ENCODE peak calls at places on chromosomes 5 and 9, in ten cellular contexts. T, R, D, Y, N, E, V, J, I and O are unnamed samples.
A peak's percentile ranks its signal among the peaks of the same experiment; 100 is the strongest.

GRCh38 chr9:104872959-104873850 is 54.8 kb downstream of the ABCA1 start:
- DNase-seq in T (peak; percentile 28), R (no peak), D (peak; percentile 48), Y (no peak), N (peak; percentile 85), E (no peak), V (peak; percentile 95), J (peak; percentile 22), I (no peak), O (peak; percentile 13)

GRCh38 chr5:142686968-142687367 is 1.1 kb upstream of the FGF1 start:
- DNase-seq in T (no peak), R (no peak), D (no peak), Y (no peak), N (no peak), E (no peak), V (no peak), J (no peak), I (no peak), O (no peak)

GRCh38 chr5:87524217-87524616 is 111.5 kb upstream of the CCNH start:
- DNase-seq in T (no peak), R (no peak), D (no peak), Y (no peak), N (no peak), E (no peak), V (no peak), J (no peak), I (no peak), O (no peak)

GRCh38 chr9:36486933-36487481 is 85.7 kb upstream of the MELK start:
- DNase-seq in T (peak; percentile 51), R (peak; percentile 19), D (no peak), Y (no peak), N (peak; percentile 76), E (no peak), V (no peak), J (peak; percentile 77), I (peak; percentile 82), O (peak; percentile 60)

GRCh38 chr9:93086445-93087224 is 9.4 kb upstream of the CARD19 start:
- DNase-seq in T (no peak), R (no peak), D (no peak), Y (no peak), N (peak; percentile 44), E (no peak), V (no peak), J (no peak), I (peak; percentile 16), O (no peak)

GRCh38 chr5:16178745-16179372 is 732 bp downstream of the MARCHF11 start:
- DNase-seq in T (peak; percentile 44), R (peak; percentile 24), D (no peak), Y (no peak), N (no peak), E (no peak), V (no peak), J (peak; percentile 73), I (no peak), O (peak; percentile 95)

GRCh38 chr9:128025756-128026155 is 41.4 kb downstream of the NAIF1 start:
- DNase-seq in T (no peak), R (no peak), D (no peak), Y (no peak), N (no peak), E (no peak), V (no peak), J (no peak), I (no peak), O (no peak)

GRCh38 chr9:130241198-130241535 is 24.4 kb upstream of the HMCN2 start:
- DNase-seq in T (no peak), R (no peak), D (no peak), Y (no peak), N (peak; percentile 59), E (no peak), V (no peak), J (no peak), I (no peak), O (no peak)

GRCh38 chr5:5711112-5711511 is 288.6 kb downstream of the ICE1 start:
- DNase-seq in T (no peak), R (no peak), D (no peak), Y (no peak), N (no peak), E (no peak), V (peak; percentile 12), J (peak; percentile 64), I (no peak), O (no peak)

GRCh38 chr5:74272019-74272775 is 368.3 kb downstream of the ENC1 start:
- DNase-seq in T (no peak), R (no peak), D (no peak), Y (no peak), N (no peak), E (no peak), V (peak; percentile 60), J (no peak), I (no peak), O (peak; percentile 80)

GRCh38 chr5:74279244-74279643 is 361.3 kb downstream of the ENC1 start:
- DNase-seq in T (no peak), R (no peak), D (no peak), Y (no peak), N (no peak), E (no peak), V (peak; percentile 24), J (no peak), I (no peak), O (no peak)

GRCh38 chr5:74272831-74273545 is 367.5 kb downstream of the ENC1 start:
- DNase-seq in T (no peak), R (no peak), D (no peak), Y (no peak), N (no peak), E (no peak), V (peak; percentile 86), J (no peak), I (no peak), O (no peak)

GRCh38 chr5:74281191-74281590 is 359.3 kb downstream of the ENC1 start:
- DNase-seq in T (no peak), R (no peak), D (no peak), Y (no peak), N (no peak), E (no peak), V (peak; percentile 57), J (no peak), I (no peak), O (no peak)

DNA sequence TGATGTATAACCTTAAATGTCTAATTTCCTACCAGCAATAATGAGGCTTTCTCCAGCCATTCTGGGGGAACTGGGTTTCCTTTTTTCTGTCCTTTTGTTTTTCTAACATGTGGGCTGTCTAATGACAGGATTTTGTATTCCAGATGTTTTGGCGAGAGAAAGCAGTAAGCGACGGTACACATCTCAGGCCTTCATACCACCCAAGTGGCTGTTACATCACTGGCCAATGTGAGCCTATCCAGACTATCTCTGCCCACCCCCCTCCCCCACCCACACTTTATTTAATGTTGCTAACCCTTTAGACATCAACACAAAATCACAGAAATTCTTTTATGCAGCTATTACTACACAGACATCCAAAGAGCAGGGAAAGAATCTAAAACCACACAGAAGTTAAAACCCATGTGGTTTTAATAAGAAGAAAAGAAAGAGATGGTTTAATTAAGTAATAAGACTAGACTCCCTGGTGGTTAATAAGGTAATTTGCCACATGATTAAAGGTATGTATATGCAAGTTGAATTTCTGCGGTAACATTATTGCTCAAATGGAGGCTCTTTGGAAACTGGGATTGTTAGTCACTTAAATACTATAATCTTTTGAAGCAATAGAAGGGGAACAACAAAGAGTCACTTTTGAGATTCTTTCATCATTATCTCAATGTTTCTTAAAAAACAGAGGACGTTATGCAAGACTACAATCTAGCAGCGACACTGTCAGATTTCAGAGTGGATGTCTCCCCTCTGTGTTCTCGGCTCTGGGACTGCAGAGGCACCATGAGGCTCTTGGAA is 365.1 kb downstream of the ENC1 start:
- DNase-seq in T (no peak), R (no peak), D (no peak), Y (no peak), N (no peak), E (no peak), V (peak; percentile 74), J (no peak), I (no peak), O (no peak)
- TF ChIP-seq POLR2AphosphoS5 in T (no peak), R (no peak), D (no peak), Y (no peak), N (no peak), E (no peak), V (no peak), J (no peak), I (no peak), O (no peak)

GRCh38 chr9:86304236-86304730 is 21.9 kb upstream of the ISCA1 start:
- DNase-seq in T (no peak), R (no peak), D (no peak), Y (no peak), N (no peak), E (no peak), V (no peak), J (no peak), I (no peak), O (no peak)
- H3K36me3 ChIP-seq in T (no peaks in the 10 kb centered on the region), R (peaks cover 19% of the 10 kb centered on the region), D (peaks cover 21% of the 10 kb centered on the region), Y (peaks cover 51% of the 10 kb centered on the region), N (peaks cover 48% of the 10 kb centered on the region), E (peaks cover 39% of the 10 kb centered on the region), V (peaks cover 100% of the 10 kb centered on the region), J (peaks cover 85% of the 10 kb centered on the region), I (peaks cover 99% of the 10 kb centered on the region), O (peaks cover 9% of the 10 kb centered on the region)

GRCh38 chr5:140926903-140927573 is 939 bp downstream of the PCDHAC1 start:
- DNase-seq in T (no peak), R (no peak), D (no peak), Y (no peak), N (peak; percentile 62), E (no peak), V (no peak), J (no peak), I (no peak), O (peak; percentile 74)

GRCh38 chr5:140926211-140926902 is at the start of gene PCDHAC1:
- DNase-seq in T (peak; percentile 46), R (peak; percentile 58), D (no peak), Y (peak; percentile 68), N (peak; percentile 85), E (no peak), V (no peak), J (peak; percentile 95), I (peak; percentile 85), O (peak; percentile 98)

GRCh38 chr5:140925806-140926205 is 293 bp upstream of the PCDHAC1 start:
- DNase-seq in T (no peak), R (no peak), D (no peak), Y (no peak), N (no peak), E (no peak), V (no peak), J (no peak), I (no peak), O (peak; percentile 54)
- H3K4me3 ChIP-seq in T (no peak overlapping the region), R (peak overlapping the region; percentile 46), D (no peak overlapping the region), Y (peak overlapping the region; percentile 37), N (peak overlapping the region; percentile 42), E (no peak overlapping the region), V (peak overlapping the region; percentile 62), J (peak overlapping the region; percentile 54), I (peak overlapping the region; percentile 53), O (peak overlapping the region; percentile 67)

DNA sequence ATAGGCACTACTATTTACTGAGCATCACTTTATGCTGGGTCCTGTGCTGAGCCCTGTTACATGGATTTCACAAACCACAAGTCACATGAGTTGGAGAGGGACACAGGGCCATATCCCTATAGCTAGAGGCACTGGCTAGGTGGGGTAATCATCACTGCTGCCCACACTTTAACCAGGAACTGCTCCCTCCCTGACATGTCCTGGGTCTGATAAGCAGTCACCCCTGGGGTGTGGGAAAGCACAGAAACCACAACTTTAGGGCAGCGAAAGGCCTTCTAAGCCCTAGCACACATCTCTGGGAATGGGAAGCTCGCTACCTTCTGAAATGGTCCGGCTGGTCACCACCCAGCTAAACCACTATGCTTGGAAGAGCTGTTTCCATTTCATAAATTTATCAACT is 15.0 kb downstream of the TBC1D2 start:
- DNase-seq in T (no peak), R (no peak), D (no peak), Y (no peak), N (peak; percentile 9), E (no peak), V (no peak), J (no peak), I (no peak), O (no peak)
- TF ChIP-seq POLR2AphosphoS5 in T (no peak), R (no peak), D (no peak), Y (no peak), N (no peak), E (no peak), V (no peak), J (no peak), I (no peak), O (no peak)